ENCODE peak calls at places on chromosomes 13 and 19, in six cellular contexts. One of them, this sample, is unnamed.

GRCh38 chr13:98657506-98658085 is 80.7 kb upstream of the STK24 start:
- DNase-seq in astrocyte: no peak
- DNase-seq in psoas muscle: no peak
- DNase-seq in B cell: no peak
- DNase-seq in ovary: no peak
- DNase-seq in heart left ventricle: no peak
- DNase-seq in this sample: no peak

GRCh38 chr19:58518261-58519086 is 1.1 kb downstream of the ZBTB45 start:
- DNase-seq in astrocyte: no peak
- DNase-seq in psoas muscle: no peak
- DNase-seq in B cell: no peak
- DNase-seq in ovary: peak
- DNase-seq in heart left ventricle: no peak
- DNase-seq in this sample: no peak

GRCh38 chr13:98416408-98416807 is 160.5 kb downstream of the STK24 start:
- DNase-seq in astrocyte: no peak
- DNase-seq in psoas muscle: no peak
- DNase-seq in B cell: no peak
- DNase-seq in ovary: no peak
- DNase-seq in heart left ventricle: no peak
- DNase-seq in this sample: no peak

GRCh38 chr19:9295411-9295849 is 14.2 kb downstream of the ZNF699 start:
- DNase-seq in astrocyte: peak
- DNase-seq in psoas muscle: no peak
- DNase-seq in B cell: no peak
- DNase-seq in ovary: no peak
- DNase-seq in heart left ventricle: no peak
- DNase-seq in this sample: no peak

GRCh38 chr13:92590503-92590908 is 636.1 kb upstream of the GPC6 start:
- DNase-seq in astrocyte: peak
- DNase-seq in psoas muscle: no peak
- DNase-seq in B cell: no peak
- DNase-seq in ovary: no peak
- DNase-seq in heart left ventricle: no peak
- DNase-seq in this sample: no peak

GRCh38 chr19:38535212-38535611 is 82.5 kb downstream of the MAP4K1 start:
- DNase-seq in astrocyte: no peak
- DNase-seq in psoas muscle: no peak
- DNase-seq in B cell: no peak
- DNase-seq in ovary: no peak
- DNase-seq in heart left ventricle: no peak
- DNase-seq in this sample: no peak

GRCh38 chr13:30429721-30430694 is 7.7 kb downstream of the UBE2L5 start:
- DNase-seq in astrocyte: peak
- DNase-seq in psoas muscle: no peak
- DNase-seq in B cell: no peak
- DNase-seq in ovary: no peak
- DNase-seq in heart left ventricle: no peak
- DNase-seq in this sample: no peak

GRCh38 chr19:43820098-43820860 is 6.8 kb upstream of the ZNF283 start:
- DNase-seq in astrocyte: peak
- DNase-seq in psoas muscle: peak
- DNase-seq in B cell: peak
- DNase-seq in ovary: no peak
- DNase-seq in heart left ventricle: peak
- DNase-seq in this sample: no peak

GRCh38 chr13:99987180-99988047 is 5.8 kb downstream of the ZIC2 start:
- DNase-seq in astrocyte: no peak
- DNase-seq in psoas muscle: no peak
- DNase-seq in B cell: no peak
- DNase-seq in ovary: no peak
- DNase-seq in heart left ventricle: no peak
- DNase-seq in this sample: no peak

GRCh38 chr13:82358284-82358683 is 1524.0 kb downstream of the SLITRK1 start:
- DNase-seq in astrocyte: peak
- DNase-seq in psoas muscle: no peak
- DNase-seq in B cell: no peak
- DNase-seq in ovary: no peak
- DNase-seq in heart left ventricle: no peak
- DNase-seq in this sample: no peak

GRCh38 chr19:9406798-9407352 is 28.5 kb downstream of the ZNF266 start:
- DNase-seq in astrocyte: peak
- DNase-seq in psoas muscle: peak
- DNase-seq in B cell: peak
- DNase-seq in ovary: peak
- DNase-seq in heart left ventricle: peak
- DNase-seq in this sample: peak

GRCh38 chr19:5588441-5588840 is 20.7 kb upstream of the TINCR start:
- DNase-seq in astrocyte: peak
- DNase-seq in psoas muscle: peak
- DNase-seq in B cell: no peak
- DNase-seq in ovary: no peak
- DNase-seq in heart left ventricle: no peak
- DNase-seq in this sample: no peak

GRCh38 chr19:6564393-6564792 is 26.6 kb downstream of the CD70 start:
- DNase-seq in astrocyte: no peak
- DNase-seq in psoas muscle: no peak
- DNase-seq in B cell: no peak
- DNase-seq in ovary: no peak
- DNase-seq in heart left ventricle: no peak
- DNase-seq in this sample: no peak

GRCh38 chr13:97600438-97601080 is 166.6 kb downstream of the RAP2A start:
- DNase-seq in astrocyte: peak
- DNase-seq in psoas muscle: no peak
- DNase-seq in B cell: no peak
- DNase-seq in ovary: no peak
- DNase-seq in heart left ventricle: no peak
- DNase-seq in this sample: no peak

GRCh38 chr13:56752630-56753029 is 388.1 kb upstream of the PRR20A start:
- DNase-seq in astrocyte: no peak
- DNase-seq in psoas muscle: no peak
- DNase-seq in B cell: no peak
- DNase-seq in ovary: no peak
- DNase-seq in heart left ventricle: no peak
- DNase-seq in this sample: no peak

GRCh38 chr13:56755181-56755580 is 385.5 kb upstream of the PRR20A start:
- DNase-seq in astrocyte: no peak
- DNase-seq in psoas muscle: no peak
- DNase-seq in B cell: no peak
- DNase-seq in ovary: no peak
- DNase-seq in heart left ventricle: no peak
- DNase-seq in this sample: no peak
- TF ChIP-seq CTCF in astrocyte: no peak
- TF ChIP-seq CTCF in psoas muscle: no peak
- TF ChIP-seq CTCF in B cell: no peak
- TF ChIP-seq CTCF in ovary: no peak
- TF ChIP-seq CTCF in heart left ventricle: peak
- TF ChIP-seq CTCF in this sample: no peak

GRCh38 chr13:23707674-23708073 is 137.5 kb downstream of the TNFRSF19 start:
- DNase-seq in astrocyte: no peak
- DNase-seq in psoas muscle: no peak
- DNase-seq in B cell: no peak
- DNase-seq in ovary: no peak
- DNase-seq in heart left ventricle: no peak
- DNase-seq in this sample: no peak
- TF ChIP-seq CTCF in astrocyte: peak
- TF ChIP-seq CTCF in psoas muscle: peak
- TF ChIP-seq CTCF in B cell: no peak
- TF ChIP-seq CTCF in ovary: no peak
- TF ChIP-seq CTCF in heart left ventricle: peak
- TF ChIP-seq CTCF in this sample: no peak

DNA sequence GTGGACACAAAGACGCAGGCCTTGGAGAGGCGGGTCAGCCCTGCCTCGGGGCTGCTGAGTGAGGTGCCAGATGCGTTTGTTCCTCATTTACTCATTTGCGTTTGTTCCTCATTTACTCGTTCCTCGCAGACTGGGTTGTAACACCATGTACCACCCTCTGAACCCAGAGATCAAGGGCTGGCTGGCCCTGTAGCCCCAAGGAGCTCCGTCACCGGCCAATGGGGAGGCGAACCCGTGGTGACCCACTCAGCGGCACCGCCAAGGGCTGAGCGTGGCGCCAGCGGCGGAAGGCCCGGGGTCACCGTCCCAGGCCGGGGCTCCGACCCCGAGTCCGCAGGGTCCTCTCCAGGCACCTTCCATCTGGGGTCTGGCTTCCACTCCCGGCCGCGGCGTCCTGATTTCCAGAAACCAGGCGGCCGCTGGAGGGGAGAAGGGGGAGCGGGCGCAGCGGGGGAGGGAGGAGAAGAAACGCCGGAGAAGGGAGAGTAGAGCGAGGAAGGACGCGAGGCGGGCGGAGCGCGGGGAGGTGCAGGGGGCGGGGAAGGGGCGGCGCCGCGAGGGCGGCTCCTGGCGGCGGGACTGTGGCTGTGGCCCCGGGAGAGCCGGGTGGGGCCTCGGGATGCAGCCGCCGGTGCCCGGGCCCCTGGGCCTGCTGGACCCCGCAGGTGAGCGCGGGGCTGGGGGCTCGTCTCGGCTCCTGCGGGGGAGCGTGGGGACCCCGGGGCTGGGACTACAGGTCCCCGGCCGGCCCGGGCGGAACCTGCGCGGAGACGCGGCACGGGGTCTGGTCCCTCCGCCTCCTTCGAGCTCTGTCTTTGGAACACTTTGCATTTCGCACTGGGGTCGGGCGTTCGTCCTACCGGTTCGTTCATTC is at the start of gene TMEM255B:
- DNase-seq in astrocyte: peak
- DNase-seq in psoas muscle: peak
- DNase-seq in B cell: peak
- DNase-seq in ovary: peak
- DNase-seq in heart left ventricle: peak
- DNase-seq in this sample: peak
- TF ChIP-seq CTCF in astrocyte: no peak
- TF ChIP-seq CTCF in psoas muscle: peak
- TF ChIP-seq CTCF in B cell: peak
- TF ChIP-seq CTCF in ovary: no peak
- TF ChIP-seq CTCF in heart left ventricle: peak
- TF ChIP-seq CTCF in this sample: no peak

GRCh38 chr19:50814883-50815282 is 8.7 kb downstream of the KLK1 start:
- DNase-seq in astrocyte: no peak
- DNase-seq in psoas muscle: no peak
- DNase-seq in B cell: no peak
- DNase-seq in ovary: no peak
- DNase-seq in heart left ventricle: no peak
- DNase-seq in this sample: no peak
- TF ChIP-seq CTCF in astrocyte: no peak
- TF ChIP-seq CTCF in psoas muscle: no peak
- TF ChIP-seq CTCF in B cell: no peak
- TF ChIP-seq CTCF in ovary: no peak
- TF ChIP-seq CTCF in heart left ventricle: no peak
- TF ChIP-seq CTCF in this sample: no peak

GRCh38 chr13:90732049-90732448 is 615.4 kb upstream of the MIR17HG start:
- DNase-seq in astrocyte: no peak
- DNase-seq in psoas muscle: no peak
- DNase-seq in B cell: no peak
- DNase-seq in ovary: no peak
- DNase-seq in heart left ventricle: no peak
- DNase-seq in this sample: no peak
- TF ChIP-seq CTCF in astrocyte: no peak
- TF ChIP-seq CTCF in psoas muscle: no peak
- TF ChIP-seq CTCF in B cell: no peak
- TF ChIP-seq CTCF in ovary: no peak
- TF ChIP-seq CTCF in heart left ventricle: no peak
- TF ChIP-seq CTCF in this sample: no peak